ENCODE peak calls at places on chromosome 1, in five cellular contexts. One of them, this sample, is unnamed.

GRCh38 chr1:172325562-172325961 is 94.9 kb upstream of the C1orf105 start:
- DNase-seq in hypothalamus: no peak
- DNase-seq in ascending aorta: no peak
- DNase-seq in stimulated activated CD8-positive, alpha-beta memory T cell treated with anti-CD3 and anti-CD28 coated beads, Interleukin-15, amount 100 ng/mL, for 24 hours: no peak
- DNase-seq in adrenal gland: no peak
- DNase-seq in this sample: no peak

GRCh38 chr1:6423321-6423999 is 1.1 kb upstream of the ESPN start:
- DNase-seq in hypothalamus: peak; percentile 11
- DNase-seq in ascending aorta: no peak
- DNase-seq in stimulated activated CD8-positive, alpha-beta memory T cell treated with anti-CD3 and anti-CD28 coated beads, Interleukin-15, amount 100 ng/mL, for 24 hours: peak; percentile 29
- DNase-seq in adrenal gland: peak; percentile 75
- DNase-seq in this sample: peak; percentile 76

GRCh38 chr1:218201004-218201403 is 84.1 kb upstream of the RRP15 start:
- DNase-seq in hypothalamus: no peak
- DNase-seq in ascending aorta: no peak
- DNase-seq in stimulated activated CD8-positive, alpha-beta memory T cell treated with anti-CD3 and anti-CD28 coated beads, Interleukin-15, amount 100 ng/mL, for 24 hours: no peak
- DNase-seq in adrenal gland: no peak
- DNase-seq in this sample: no peak

GRCh38 chr1:114126696-114127095 is 27.0 kb downstream of the SYT6 start:
- DNase-seq in hypothalamus: no peak
- DNase-seq in ascending aorta: no peak
- DNase-seq in stimulated activated CD8-positive, alpha-beta memory T cell treated with anti-CD3 and anti-CD28 coated beads, Interleukin-15, amount 100 ng/mL, for 24 hours: no peak
- DNase-seq in adrenal gland: no peak
- DNase-seq in this sample: no peak

GRCh38 chr1:170085089-170085488 is 10.6 kb upstream of the KIFAP3 start:
- DNase-seq in hypothalamus: no peak
- DNase-seq in ascending aorta: no peak
- DNase-seq in stimulated activated CD8-positive, alpha-beta memory T cell treated with anti-CD3 and anti-CD28 coated beads, Interleukin-15, amount 100 ng/mL, for 24 hours: no peak
- DNase-seq in adrenal gland: no peak
- DNase-seq in this sample: no peak

GRCh38 chr1:43446881-43447835 is 6.6 kb downstream of the HYI start:
- DNase-seq in hypothalamus: no peak
- DNase-seq in ascending aorta: no peak
- DNase-seq in stimulated activated CD8-positive, alpha-beta memory T cell treated with anti-CD3 and anti-CD28 coated beads, Interleukin-15, amount 100 ng/mL, for 24 hours: no peak
- DNase-seq in adrenal gland: no peak
- DNase-seq in this sample: no peak

GRCh38 chr1:150168960-150169565 is 19.3 kb downstream of the PLEKHO1 start:
- DNase-seq in hypothalamus: peak; percentile 53
- DNase-seq in ascending aorta: no peak
- DNase-seq in stimulated activated CD8-positive, alpha-beta memory T cell treated with anti-CD3 and anti-CD28 coated beads, Interleukin-15, amount 100 ng/mL, for 24 hours: no peak
- DNase-seq in adrenal gland: peak; percentile 68
- DNase-seq in this sample: peak; percentile 77

GRCh38 chr1:221530791-221531190 is 211.1 kb downstream of the DUSP10 start:
- DNase-seq in hypothalamus: no peak
- DNase-seq in ascending aorta: no peak
- DNase-seq in stimulated activated CD8-positive, alpha-beta memory T cell treated with anti-CD3 and anti-CD28 coated beads, Interleukin-15, amount 100 ng/mL, for 24 hours: no peak
- DNase-seq in adrenal gland: no peak
- DNase-seq in this sample: no peak

GRCh38 chr1:27418326-27418761 is 25.9 kb downstream of the GPR3 start:
- DNase-seq in hypothalamus: peak; percentile 64
- DNase-seq in ascending aorta: peak; percentile 61
- DNase-seq in stimulated activated CD8-positive, alpha-beta memory T cell treated with anti-CD3 and anti-CD28 coated beads, Interleukin-15, amount 100 ng/mL, for 24 hours: no peak
- DNase-seq in adrenal gland: peak; percentile 89
- DNase-seq in this sample: peak; percentile 70

GRCh38 chr1:208183977-208184901 is 59.9 kb downstream of the PLXNA2 start:
- DNase-seq in hypothalamus: no peak
- DNase-seq in ascending aorta: no peak
- DNase-seq in stimulated activated CD8-positive, alpha-beta memory T cell treated with anti-CD3 and anti-CD28 coated beads, Interleukin-15, amount 100 ng/mL, for 24 hours: no peak
- DNase-seq in adrenal gland: peak; percentile 63
- DNase-seq in this sample: no peak

GRCh38 chr1:193070942-193071341 is 11.5 kb downstream of the RO60 start:
- DNase-seq in hypothalamus: no peak
- DNase-seq in ascending aorta: no peak
- DNase-seq in stimulated activated CD8-positive, alpha-beta memory T cell treated with anti-CD3 and anti-CD28 coated beads, Interleukin-15, amount 100 ng/mL, for 24 hours: no peak
- DNase-seq in adrenal gland: no peak
- DNase-seq in this sample: no peak

GRCh38 chr1:156103521-156103947 is 11.0 kb upstream of the LMNA start:
- DNase-seq in hypothalamus: no peak
- DNase-seq in ascending aorta: no peak
- DNase-seq in stimulated activated CD8-positive, alpha-beta memory T cell treated with anti-CD3 and anti-CD28 coated beads, Interleukin-15, amount 100 ng/mL, for 24 hours: no peak
- DNase-seq in adrenal gland: no peak
- DNase-seq in this sample: no peak

GRCh38 chr1:21853130-21853424 is 41.0 kb downstream of the LDLRAD2 start:
- DNase-seq in hypothalamus: no peak
- DNase-seq in ascending aorta: no peak
- DNase-seq in stimulated activated CD8-positive, alpha-beta memory T cell treated with anti-CD3 and anti-CD28 coated beads, Interleukin-15, amount 100 ng/mL, for 24 hours: no peak
- DNase-seq in adrenal gland: no peak
- DNase-seq in this sample: no peak

GRCh38 chr1:35932941-35933340 is 2.0 kb downstream of the AGO3 start:
- DNase-seq in hypothalamus: no peak
- DNase-seq in ascending aorta: no peak
- DNase-seq in stimulated activated CD8-positive, alpha-beta memory T cell treated with anti-CD3 and anti-CD28 coated beads, Interleukin-15, amount 100 ng/mL, for 24 hours: no peak
- DNase-seq in adrenal gland: no peak
- DNase-seq in this sample: no peak

GRCh38 chr1:3319874-3320245 is 134.6 kb upstream of the ARHGEF16 start:
- DNase-seq in hypothalamus: no peak
- DNase-seq in ascending aorta: no peak
- DNase-seq in stimulated activated CD8-positive, alpha-beta memory T cell treated with anti-CD3 and anti-CD28 coated beads, Interleukin-15, amount 100 ng/mL, for 24 hours: no peak
- DNase-seq in adrenal gland: peak; percentile 29
- DNase-seq in this sample: peak; percentile 35

GRCh38 chr1:42738678-42739226 is 1.3 kb downstream of the CLDN19 start:
- DNase-seq in hypothalamus: no peak
- DNase-seq in ascending aorta: no peak
- DNase-seq in stimulated activated CD8-positive, alpha-beta memory T cell treated with anti-CD3 and anti-CD28 coated beads, Interleukin-15, amount 100 ng/mL, for 24 hours: no peak
- DNase-seq in adrenal gland: no peak
- DNase-seq in this sample: no peak

GRCh38 chr1:40305451-40305850 is 11.6 kb downstream of the COL9A2 start:
- DNase-seq in hypothalamus: no peak
- DNase-seq in ascending aorta: no peak
- DNase-seq in stimulated activated CD8-positive, alpha-beta memory T cell treated with anti-CD3 and anti-CD28 coated beads, Interleukin-15, amount 100 ng/mL, for 24 hours: no peak
- DNase-seq in adrenal gland: no peak
- DNase-seq in this sample: no peak

GRCh38 chr1:16236495-16237342 is at the start of gene CPLANE2:
- DNase-seq in hypothalamus: peak; percentile 89
- DNase-seq in ascending aorta: peak; percentile 68
- DNase-seq in stimulated activated CD8-positive, alpha-beta memory T cell treated with anti-CD3 and anti-CD28 coated beads, Interleukin-15, amount 100 ng/mL, for 24 hours: peak; percentile 96
- DNase-seq in adrenal gland: peak; percentile 96
- DNase-seq in this sample: peak; percentile 95

GRCh38 chr1:89198500-89199072 is at the start of gene GBP4:
- DNase-seq in hypothalamus: no peak
- DNase-seq in ascending aorta: no peak
- DNase-seq in stimulated activated CD8-positive, alpha-beta memory T cell treated with anti-CD3 and anti-CD28 coated beads, Interleukin-15, amount 100 ng/mL, for 24 hours: peak; percentile 23
- DNase-seq in adrenal gland: peak; percentile 25
- DNase-seq in this sample: peak; percentile 55

This sample was measured in testis.